ENCODE peak calls at places on chromosomes 4 and X, in nine cellular contexts. One of them, this sample, is unnamed. For H3K9me3, the result is how much of the 10 kb centered on the place peaks cover.

GRCh38 chrX:68828740-68829593 is at the start of gene EFNB1:
- DNase-seq in CD8-positive, alpha-beta memory T cell: peak
- DNase-seq in small intestine: peak
- DNase-seq in GM23248: peak
- DNase-seq in Karpas-422: peak
- DNase-seq in AG04450: peak
- DNase-seq in neural progenitor cell: peak
- DNase-seq in A549: peak
- DNase-seq in MM.1S: peak
- DNase-seq in this sample: peak

GRCh38 chrX:152902502-152902820 is 4.6 kb downstream of the ZNF185 start:
- DNase-seq in Karpas-422: no peak
- DNase-seq in GM23248: no peak
- DNase-seq in MM.1S: no peak
- DNase-seq in small intestine: no peak
- DNase-seq in CD8-positive, alpha-beta memory T cell: no peak
- DNase-seq in A549: no peak
- DNase-seq in AG04450: no peak
- DNase-seq in neural progenitor cell: no peak
- DNase-seq in this sample: no peak

GRCh38 chr4:25830545-25830944 is 32.2 kb downstream of the SEL1L3 start:
- DNase-seq in small intestine: no peak
- DNase-seq in A549: no peak
- DNase-seq in MM.1S: no peak
- DNase-seq in neural progenitor cell: no peak
- DNase-seq in GM23248: no peak
- DNase-seq in AG04450: no peak
- DNase-seq in Karpas-422: no peak
- DNase-seq in CD8-positive, alpha-beta memory T cell: no peak
- DNase-seq in this sample: no peak

GRCh38 chrX:18906286-18906685 is 77.6 kb downstream of the PHKA2 start:
- DNase-seq in neural progenitor cell: no peak
- DNase-seq in GM23248: no peak
- DNase-seq in A549: no peak
- DNase-seq in Karpas-422: no peak
- DNase-seq in AG04450: no peak
- DNase-seq in CD8-positive, alpha-beta memory T cell: no peak
- DNase-seq in small intestine: no peak
- DNase-seq in MM.1S: no peak
- DNase-seq in this sample: no peak

GRCh38 chrX:153766098-153766817 is 2.2 kb downstream of the PLXNB3 start:
- DNase-seq in AG04450: peak
- DNase-seq in A549: no peak
- DNase-seq in neural progenitor cell: peak
- DNase-seq in small intestine: no peak
- DNase-seq in Karpas-422: no peak
- DNase-seq in CD8-positive, alpha-beta memory T cell: no peak
- DNase-seq in MM.1S: no peak
- DNase-seq in GM23248: peak
- DNase-seq in this sample: no peak

GRCh38 chrX:118772051-118772450 is 44.6 kb downstream of the IL13RA1 start:
- DNase-seq in AG04450: no peak
- DNase-seq in neural progenitor cell: no peak
- DNase-seq in small intestine: no peak
- DNase-seq in GM23248: no peak
- DNase-seq in Karpas-422: no peak
- DNase-seq in A549: no peak
- DNase-seq in MM.1S: no peak
- DNase-seq in CD8-positive, alpha-beta memory T cell: no peak
- DNase-seq in this sample: no peak

GRCh38 chrX:137549846-137550534 is 15.9 kb upstream of the ZIC3 start:
- DNase-seq in CD8-positive, alpha-beta memory T cell: no peak
- DNase-seq in AG04450: no peak
- DNase-seq in MM.1S: no peak
- DNase-seq in Karpas-422: no peak
- DNase-seq in small intestine: no peak
- DNase-seq in neural progenitor cell: peak
- DNase-seq in GM23248: no peak
- DNase-seq in A549: no peak
- DNase-seq in this sample: no peak

GRCh38 chr4:26099967-26100366 is 185.9 kb downstream of the SMIM20 start:
- DNase-seq in CD8-positive, alpha-beta memory T cell: no peak
- DNase-seq in MM.1S: no peak
- DNase-seq in GM23248: no peak
- DNase-seq in A549: no peak
- DNase-seq in Karpas-422: no peak
- DNase-seq in neural progenitor cell: no peak
- DNase-seq in small intestine: no peak
- DNase-seq in AG04450: no peak
- DNase-seq in this sample: no peak

GRCh38 chr4:144409525-144409924 is 236.4 kb upstream of the HHIP start:
- DNase-seq in GM23248: no peak
- DNase-seq in Karpas-422: no peak
- DNase-seq in A549: no peak
- DNase-seq in CD8-positive, alpha-beta memory T cell: no peak
- DNase-seq in small intestine: no peak
- DNase-seq in AG04450: no peak
- DNase-seq in neural progenitor cell: no peak
- DNase-seq in MM.1S: no peak
- DNase-seq in this sample: no peak

GRCh38 chrX:23901065-23901464 is 6.7 kb downstream of the APOO start:
- DNase-seq in GM23248: peak
- DNase-seq in A549: peak
- DNase-seq in CD8-positive, alpha-beta memory T cell: no peak
- DNase-seq in small intestine: peak
- DNase-seq in AG04450: peak
- DNase-seq in MM.1S: no peak
- DNase-seq in neural progenitor cell: no peak
- DNase-seq in Karpas-422: no peak
- DNase-seq in this sample: no peak
- H3K27ac ChIP-seq in GM23248: peak
- H3K27ac ChIP-seq in A549: peak
- H3K27ac ChIP-seq in CD8-positive, alpha-beta memory T cell: no peak
- H3K27ac ChIP-seq in small intestine: no peak
- H3K27ac ChIP-seq in AG04450: peak
- H3K27ac ChIP-seq in MM.1S: no peak
- H3K27ac ChIP-seq in neural progenitor cell: no peak
- H3K27ac ChIP-seq in Karpas-422: peak
- H3K27ac ChIP-seq in this sample: peak

DNA sequence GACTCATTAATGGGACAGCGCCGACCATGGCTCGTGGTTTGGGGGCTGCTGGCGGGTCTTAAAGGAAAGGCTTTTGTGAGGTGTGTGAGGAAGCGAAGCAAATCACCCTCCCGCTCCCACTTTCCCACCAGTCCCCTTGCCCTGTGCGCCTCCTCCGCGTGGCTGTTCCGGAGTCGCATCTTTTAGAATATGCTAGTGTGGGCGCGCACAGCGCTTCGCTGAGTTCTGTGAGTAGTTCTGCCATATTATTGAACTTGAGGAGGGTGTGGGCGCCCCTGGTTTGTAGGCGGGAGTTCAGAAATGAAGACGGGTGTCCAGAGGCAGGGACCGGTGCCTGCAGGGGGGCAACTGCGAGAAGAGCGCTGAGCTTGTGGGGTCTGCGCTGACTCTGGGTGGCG is 49.1 kb downstream of the ZNF141 start:
- DNase-seq in GM23248: no peak
- DNase-seq in neural progenitor cell: no peak
- DNase-seq in Karpas-422: no peak
- DNase-seq in MM.1S: no peak
- DNase-seq in AG04450: no peak
- DNase-seq in A549: no peak
- DNase-seq in CD8-positive, alpha-beta memory T cell: no peak
- DNase-seq in small intestine: no peak
- DNase-seq in this sample: no peak
- H3K9me3 ChIP-seq in GM23248: under half
- H3K9me3 ChIP-seq in neural progenitor cell: under half
- H3K9me3 ChIP-seq in Karpas-422: under half
- H3K9me3 ChIP-seq in MM.1S: under half
- H3K9me3 ChIP-seq in AG04450: half or more
- H3K9me3 ChIP-seq in A549: under half
- H3K9me3 ChIP-seq in CD8-positive, alpha-beta memory T cell: under half
- H3K9me3 ChIP-seq in small intestine: under half
- H3K9me3 ChIP-seq in this sample: under half

GRCh38 chrX:2188316-2188715 is 312.5 kb downstream of the DHRSX start:
- DNase-seq in small intestine: no peak
- DNase-seq in A549: no peak
- DNase-seq in AG04450: no peak
- DNase-seq in MM.1S: no peak
- DNase-seq in neural progenitor cell: no peak
- DNase-seq in Karpas-422: no peak
- DNase-seq in CD8-positive, alpha-beta memory T cell: no peak
- DNase-seq in GM23248: no peak
- DNase-seq in this sample: no peak
- H3K27ac ChIP-seq in small intestine: no peak
- H3K27ac ChIP-seq in A549: peak
- H3K27ac ChIP-seq in AG04450: no peak
- H3K27ac ChIP-seq in MM.1S: no peak
- H3K27ac ChIP-seq in neural progenitor cell: no peak
- H3K27ac ChIP-seq in Karpas-422: no peak
- H3K27ac ChIP-seq in CD8-positive, alpha-beta memory T cell: no peak
- H3K27ac ChIP-seq in GM23248: no peak
- H3K27ac ChIP-seq in this sample: no peak

GRCh38 chr4:20944961-20945360 is 244.7 kb downstream of the PACRGL start:
- DNase-seq in neural progenitor cell: no peak
- DNase-seq in small intestine: no peak
- DNase-seq in MM.1S: no peak
- DNase-seq in CD8-positive, alpha-beta memory T cell: no peak
- DNase-seq in A549: no peak
- DNase-seq in AG04450: no peak
- DNase-seq in GM23248: no peak
- DNase-seq in Karpas-422: no peak
- DNase-seq in this sample: no peak
- H3K9me3 ChIP-seq in neural progenitor cell: under half
- H3K9me3 ChIP-seq in small intestine: under half
- H3K9me3 ChIP-seq in MM.1S: under half
- H3K9me3 ChIP-seq in CD8-positive, alpha-beta memory T cell: under half
- H3K9me3 ChIP-seq in A549: under half
- H3K9me3 ChIP-seq in AG04450: under half
- H3K9me3 ChIP-seq in GM23248: under half
- H3K9me3 ChIP-seq in Karpas-422: under half
- H3K9me3 ChIP-seq in this sample: under half

GRCh38 chr4:145912391-145912790 is 26.2 kb downstream of the ZNF827 start:
- DNase-seq in Karpas-422: no peak
- DNase-seq in small intestine: no peak
- DNase-seq in GM23248: peak
- DNase-seq in MM.1S: no peak
- DNase-seq in neural progenitor cell: no peak
- DNase-seq in CD8-positive, alpha-beta memory T cell: no peak
- DNase-seq in AG04450: no peak
- DNase-seq in A549: no peak
- DNase-seq in this sample: no peak

GRCh38 chr4:145907827-145908226 is 30.8 kb downstream of the ZNF827 start:
- DNase-seq in small intestine: no peak
- DNase-seq in GM23248: no peak
- DNase-seq in CD8-positive, alpha-beta memory T cell: no peak
- DNase-seq in MM.1S: no peak
- DNase-seq in A549: no peak
- DNase-seq in Karpas-422: peak
- DNase-seq in neural progenitor cell: no peak
- DNase-seq in AG04450: no peak
- DNase-seq in this sample: no peak

GRCh38 chr4:145907363-145907762 is 31.3 kb downstream of the ZNF827 start:
- DNase-seq in GM23248: no peak
- DNase-seq in CD8-positive, alpha-beta memory T cell: no peak
- DNase-seq in MM.1S: no peak
- DNase-seq in small intestine: no peak
- DNase-seq in neural progenitor cell: no peak
- DNase-seq in A549: no peak
- DNase-seq in AG04450: no peak
- DNase-seq in Karpas-422: no peak
- DNase-seq in this sample: no peak

GRCh38 chr4:145909773-145910172 is 28.9 kb downstream of the ZNF827 start:
- DNase-seq in AG04450: no peak
- DNase-seq in GM23248: peak
- DNase-seq in neural progenitor cell: no peak
- DNase-seq in A549: peak
- DNase-seq in CD8-positive, alpha-beta memory T cell: no peak
- DNase-seq in Karpas-422: no peak
- DNase-seq in MM.1S: no peak
- DNase-seq in small intestine: peak
- DNase-seq in this sample: peak

DNA sequence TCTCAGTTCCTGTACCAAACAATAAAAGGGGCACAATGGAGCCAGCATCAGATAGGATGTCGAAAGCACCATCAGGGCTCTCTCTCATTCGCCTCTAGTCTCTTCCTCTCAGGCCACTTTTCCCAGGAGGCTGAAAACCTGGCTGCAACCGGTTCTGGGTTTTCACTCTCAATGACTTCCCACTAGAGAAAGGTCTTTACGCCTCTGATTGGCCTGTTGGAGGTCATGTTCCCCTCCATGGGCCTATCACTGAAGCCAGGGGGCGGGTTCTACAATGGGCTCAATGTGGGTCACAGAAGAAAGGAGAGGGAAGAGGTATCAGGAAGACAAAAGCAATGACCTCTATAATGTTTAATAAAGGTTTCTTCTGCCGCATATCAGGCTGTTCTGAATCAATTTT is 29.3 kb downstream of the ZNF827 start:
- DNase-seq in AG04450: no peak
- DNase-seq in MM.1S: no peak
- DNase-seq in CD8-positive, alpha-beta memory T cell: no peak
- DNase-seq in GM23248: peak
- DNase-seq in A549: peak
- DNase-seq in small intestine: peak
- DNase-seq in neural progenitor cell: peak
- DNase-seq in Karpas-422: peak
- DNase-seq in this sample: peak
- H3K27ac ChIP-seq in AG04450: no peak
- H3K27ac ChIP-seq in MM.1S: no peak
- H3K27ac ChIP-seq in CD8-positive, alpha-beta memory T cell: no peak
- H3K27ac ChIP-seq in GM23248: peak
- H3K27ac ChIP-seq in A549: peak
- H3K27ac ChIP-seq in small intestine: peak
- H3K27ac ChIP-seq in neural progenitor cell: no peak
- H3K27ac ChIP-seq in Karpas-422: peak
- H3K27ac ChIP-seq in this sample: peak

DNA sequence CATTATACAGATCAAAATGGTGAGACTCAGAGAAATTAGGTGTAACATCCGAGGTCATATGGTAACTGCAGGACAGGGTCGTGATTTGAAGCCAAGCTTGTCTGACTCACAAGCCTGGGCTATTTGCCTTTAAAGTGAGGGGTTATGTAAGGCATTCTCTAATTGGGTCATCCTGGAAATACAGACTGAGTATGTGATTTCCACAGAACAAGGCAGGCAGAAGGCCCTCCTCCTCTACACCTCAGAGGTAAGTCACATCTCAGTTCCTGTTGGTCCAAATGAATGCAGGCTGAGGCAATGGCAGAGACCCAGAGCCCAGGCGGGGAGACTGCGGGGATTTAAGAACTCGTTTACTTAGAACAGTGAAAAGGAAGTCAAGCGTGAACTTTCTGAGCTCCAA is 153.4 kb downstream of the LDB2 start:
- DNase-seq in Karpas-422: no peak
- DNase-seq in neural progenitor cell: peak
- DNase-seq in MM.1S: no peak
- DNase-seq in GM23248: peak
- DNase-seq in AG04450: peak
- DNase-seq in CD8-positive, alpha-beta memory T cell: no peak
- DNase-seq in A549: no peak
- DNase-seq in small intestine: no peak
- DNase-seq in this sample: no peak
- H3K9me3 ChIP-seq in Karpas-422: under half
- H3K9me3 ChIP-seq in neural progenitor cell: under half
- H3K9me3 ChIP-seq in MM.1S: under half
- H3K9me3 ChIP-seq in GM23248: under half
- H3K9me3 ChIP-seq in AG04450: under half
- H3K9me3 ChIP-seq in CD8-positive, alpha-beta memory T cell: under half
- H3K9me3 ChIP-seq in A549: under half
- H3K9me3 ChIP-seq in small intestine: under half
- H3K9me3 ChIP-seq in this sample: under half

GRCh38 chrX:49101629-49101984 is 21.9 kb upstream of the WDR45 start:
- DNase-seq in neural progenitor cell: no peak
- DNase-seq in AG04450: no peak
- DNase-seq in MM.1S: no peak
- DNase-seq in small intestine: no peak
- DNase-seq in Karpas-422: peak
- DNase-seq in A549: no peak
- DNase-seq in GM23248: no peak
- DNase-seq in CD8-positive, alpha-beta memory T cell: no peak
- DNase-seq in this sample: no peak
- H3K27ac ChIP-seq in neural progenitor cell: no peak
- H3K27ac ChIP-seq in AG04450: no peak
- H3K27ac ChIP-seq in MM.1S: no peak
- H3K27ac ChIP-seq in small intestine: no peak
- H3K27ac ChIP-seq in Karpas-422: no peak
- H3K27ac ChIP-seq in A549: peak
- H3K27ac ChIP-seq in GM23248: no peak
- H3K27ac ChIP-seq in CD8-positive, alpha-beta memory T cell: no peak
- H3K27ac ChIP-seq in this sample: peak

This sample was measured in prostate gland.